ENCODE peak calls at places on chromosome 16, in six cellular contexts. R is MCF 10A; T is GM12865; S is activated naive CD4-positive, alpha-beta T cell; P is fibroblast of the aortic adventitia; K is NCI-H2107. E is an unnamed sample.

GRCh38 chr16:1938316-1938715 is 4.7 kb downstream of the MSRB1 start:
- DNase-seq in R (peak; percentile 78), T (no peak), S (no peak), P (no peak), K (no peak), E (no peak)

GRCh38 chr16:5354645-5355044 is 257.1 kb upstream of the EEF2KMT start:
- DNase-seq in R (no peak), T (no peak), S (no peak), P (no peak), K (no peak), E (no peak)

GRCh38 chr16:84571010-84571409 is 46.9 kb downstream of the COTL1 start:
- DNase-seq in R (no peak), T (no peak), S (no peak), P (no peak), K (no peak), E (no peak)

GRCh38 chr16:13120557-13120956 is 219.2 kb downstream of the SHISA9 start:
- DNase-seq in R (no peak), T (no peak), S (no peak), P (no peak), K (no peak), E (no peak)

GRCh38 chr16:22874394-22874793 is 60.4 kb downstream of the HS3ST2 start:
- DNase-seq in R (no peak), T (no peak), S (no peak), P (no peak), K (no peak), E (no peak)

GRCh38 chr16:2001456-2002355 is 7.9 kb downstream of the ZNF598 start:
- DNase-seq in R (no peak), T (no peak), S (no peak), P (no peak), K (no peak), E (no peak)

GRCh38 chr16:24309222-24309905 is 53.2 kb downstream of the CACNG3 start:
- DNase-seq in R (peak; percentile 98), T (no peak), S (no peak), P (no peak), K (no peak), E (no peak)

GRCh38 chr16:75110637-75111513 is 5.7 kb downstream of the LDHD start:
- DNase-seq in R (peak; percentile 92), T (peak; percentile 93), S (peak; percentile 67), P (peak; percentile 91), K (peak; percentile 70), E (peak; percentile 62)

GRCh38 chr16:23476289-23476688 is 23.3 kb upstream of the COG7 start:
- DNase-seq in R (no peak), T (no peak), S (no peak), P (no peak), K (no peak), E (no peak)

GRCh38 chr16:79740153-79740720 is 139.7 kb upstream of the MAF start:
- DNase-seq in R (no peak), T (no peak), S (no peak), P (no peak), K (no peak), E (no peak)

GRCh38 chr16:50260206-50261159 is 5.9 kb upstream of the ADCY7 start:
- DNase-seq in R (no peak), T (no peak), S (no peak), P (no peak), K (no peak), E (no peak)

GRCh38 chr16:19167710-19168172 is 299 bp upstream of the SYT17 start:
- DNase-seq in R (peak; percentile 59), T (peak; percentile 77), S (no peak), P (peak; percentile 25), K (peak; percentile 47), E (no peak)

GRCh38 chr16:1610841-1611653 is 825 bp downstream of the IFT140 start:
- DNase-seq in R (peak; percentile 16), T (peak; percentile 54), S (no peak), P (peak; percentile 2), K (no peak), E (no peak)

GRCh38 chr16:70432304-70432799 is 6.5 kb downstream of the ST3GAL2 start:
- DNase-seq in R (no peak), T (no peak), S (no peak), P (no peak), K (no peak), E (no peak)

GRCh38 chr16:87570938-87571867 is 31.1 kb upstream of the JPH3 start:
- DNase-seq in R (peak; percentile 28), T (no peak), S (no peak), P (peak; percentile 77), K (no peak), E (no peak)

GRCh38 chr16:47699090-47699489 is 238.0 kb downstream of the PHKB start:
- DNase-seq in R (no peak), T (no peak), S (no peak), P (no peak), K (no peak), E (no peak)

GRCh38 chr16:84383106-84383505 is 14.8 kb downstream of the ATP2C2 start:
- DNase-seq in R (no peak), T (no peak), S (no peak), P (no peak), K (no peak), E (no peak)